ENCODE peak calls at places on chromosomes 3 and 15, in five cellular contexts. One of them, this sample, is unnamed.

GRCh38 chr3:23959147-23959900 is 14.2 kb downstream of the NR1D2 start:
- DNase-seq in neuronal stem cell: no peak
- DNase-seq in fibroblast of mammary gland: peak; percentile 94
- DNase-seq in CD4-positive, alpha-beta memory T cell: no peak
- DNase-seq in GM12865: no peak
- DNase-seq in this sample: peak; percentile 94

GRCh38 chr3:24340966-24341365 is 153.7 kb downstream of the THRB start:
- DNase-seq in neuronal stem cell: no peak
- DNase-seq in fibroblast of mammary gland: no peak
- DNase-seq in CD4-positive, alpha-beta memory T cell: no peak
- DNase-seq in GM12865: no peak
- DNase-seq in this sample: no peak

GRCh38 chr3:70028311-70028710 is 28.8 kb downstream of the SAMMSON start:
- DNase-seq in neuronal stem cell: no peak
- DNase-seq in fibroblast of mammary gland: no peak
- DNase-seq in CD4-positive, alpha-beta memory T cell: no peak
- DNase-seq in GM12865: no peak
- DNase-seq in this sample: no peak

GRCh38 chr15:23457890-23458289 is 10.8 kb upstream of the GOLGA6L2 start:
- DNase-seq in neuronal stem cell: no peak
- DNase-seq in fibroblast of mammary gland: no peak
- DNase-seq in CD4-positive, alpha-beta memory T cell: no peak
- DNase-seq in GM12865: no peak
- DNase-seq in this sample: no peak

GRCh38 chr3:67486883-67487282 is 167.5 kb downstream of the SUCLG2 start:
- DNase-seq in neuronal stem cell: no peak
- DNase-seq in fibroblast of mammary gland: no peak
- DNase-seq in CD4-positive, alpha-beta memory T cell: no peak
- DNase-seq in GM12865: no peak
- DNase-seq in this sample: no peak

GRCh38 chr3:98763814-98764691 is 913 bp downstream of the ST3GAL6 start:
- DNase-seq in neuronal stem cell: no peak
- DNase-seq in fibroblast of mammary gland: no peak
- DNase-seq in CD4-positive, alpha-beta memory T cell: no peak
- DNase-seq in GM12865: no peak
- DNase-seq in this sample: no peak

GRCh38 chr15:56174649-56175048 is 69.0 kb downstream of the RFX7 start:
- DNase-seq in neuronal stem cell: no peak
- DNase-seq in fibroblast of mammary gland: no peak
- DNase-seq in CD4-positive, alpha-beta memory T cell: no peak
- DNase-seq in GM12865: no peak
- DNase-seq in this sample: no peak

GRCh38 chr3:97863025-97863424 is 41.2 kb downstream of the CRYBG3 start:
- DNase-seq in neuronal stem cell: no peak
- DNase-seq in fibroblast of mammary gland: peak; percentile 24
- DNase-seq in CD4-positive, alpha-beta memory T cell: no peak
- DNase-seq in GM12865: no peak
- DNase-seq in this sample: peak; percentile 57

GRCh38 chr15:45169608-45170480 is 17.9 kb downstream of the SHF start:
- DNase-seq in neuronal stem cell: no peak
- DNase-seq in fibroblast of mammary gland: no peak
- DNase-seq in CD4-positive, alpha-beta memory T cell: no peak
- DNase-seq in GM12865: no peak
- DNase-seq in this sample: no peak

GRCh38 chr3:1971780-1972179 is 126.9 kb upstream of the CNTN4 start:
- DNase-seq in neuronal stem cell: no peak
- DNase-seq in fibroblast of mammary gland: peak; percentile 41
- DNase-seq in CD4-positive, alpha-beta memory T cell: no peak
- DNase-seq in GM12865: no peak
- DNase-seq in this sample: peak; percentile 48

GRCh38 chr15:99735868-99736267 is 2.6 kb upstream of the LYSMD4 start:
- DNase-seq in neuronal stem cell: no peak
- DNase-seq in fibroblast of mammary gland: no peak
- DNase-seq in CD4-positive, alpha-beta memory T cell: no peak
- DNase-seq in GM12865: no peak
- DNase-seq in this sample: no peak

GRCh38 chr3:129336093-129336706 is 57.5 kb downstream of the HMCES start:
- DNase-seq in neuronal stem cell: no peak
- DNase-seq in fibroblast of mammary gland: no peak
- DNase-seq in CD4-positive, alpha-beta memory T cell: no peak
- DNase-seq in GM12865: no peak
- DNase-seq in this sample: no peak

GRCh38 chr15:52234596-52235541 is 43.7 kb upstream of the GNB5 start:
- DNase-seq in neuronal stem cell: no peak
- DNase-seq in fibroblast of mammary gland: no peak
- DNase-seq in CD4-positive, alpha-beta memory T cell: peak; percentile 16
- DNase-seq in GM12865: peak; percentile 73
- DNase-seq in this sample: no peak

GRCh38 chr3:148604270-148605085 is 93.2 kb upstream of the AGTR1 start:
- DNase-seq in neuronal stem cell: no peak
- DNase-seq in fibroblast of mammary gland: peak; percentile 77
- DNase-seq in CD4-positive, alpha-beta memory T cell: no peak
- DNase-seq in GM12865: no peak
- DNase-seq in this sample: peak; percentile 2

GRCh38 chr3:87033205-87033604 is 42.3 kb upstream of the VGLL3 start:
- DNase-seq in neuronal stem cell: no peak
- DNase-seq in fibroblast of mammary gland: no peak
- DNase-seq in CD4-positive, alpha-beta memory T cell: no peak
- DNase-seq in GM12865: no peak
- DNase-seq in this sample: no peak

GRCh38 chr15:63440756-63441155 is 59.1 kb upstream of the CA12 start:
- DNase-seq in neuronal stem cell: no peak
- DNase-seq in fibroblast of mammary gland: no peak
- DNase-seq in CD4-positive, alpha-beta memory T cell: no peak
- DNase-seq in GM12865: no peak
- DNase-seq in this sample: no peak

GRCh38 chr3:132972333-132972732 is 65.9 kb upstream of the TMEM108 start:
- DNase-seq in neuronal stem cell: no peak
- DNase-seq in fibroblast of mammary gland: no peak
- DNase-seq in CD4-positive, alpha-beta memory T cell: no peak
- DNase-seq in GM12865: no peak
- DNase-seq in this sample: peak; percentile 25

GRCh38 chr3:107028626-107029025 is 348.6 kb upstream of the CCDC54 start:
- DNase-seq in neuronal stem cell: no peak
- DNase-seq in fibroblast of mammary gland: no peak
- DNase-seq in CD4-positive, alpha-beta memory T cell: no peak
- DNase-seq in GM12865: no peak
- DNase-seq in this sample: no peak

GRCh38 chr15:39828374-39828931 is 45.8 kb upstream of the FSIP1 start:
- DNase-seq in neuronal stem cell: no peak
- DNase-seq in fibroblast of mammary gland: peak; percentile 87
- DNase-seq in CD4-positive, alpha-beta memory T cell: no peak
- DNase-seq in GM12865: no peak
- DNase-seq in this sample: peak; percentile 72

GRCh38 chr3:194091141-194091540 is 44.8 kb upstream of the HES1 start:
- DNase-seq in neuronal stem cell: no peak
- DNase-seq in fibroblast of mammary gland: peak; percentile 79
- DNase-seq in CD4-positive, alpha-beta memory T cell: no peak
- DNase-seq in GM12865: no peak
- DNase-seq in this sample: peak; percentile 83

GRCh38 chr15:57541805-57542504 is 49.7 kb upstream of the MYZAP start:
- DNase-seq in neuronal stem cell: peak; percentile 57
- DNase-seq in fibroblast of mammary gland: peak; percentile 80
- DNase-seq in CD4-positive, alpha-beta memory T cell: no peak
- DNase-seq in GM12865: peak; percentile 60
- DNase-seq in this sample: peak; percentile 37

GRCh38 chr15:25170113-25170731 is 215.4 kb downstream of the SNRPN start:
- DNase-seq in neuronal stem cell: no peak
- DNase-seq in fibroblast of mammary gland: no peak
- DNase-seq in CD4-positive, alpha-beta memory T cell: no peak
- DNase-seq in GM12865: no peak
- DNase-seq in this sample: no peak

GRCh38 chr3:71521940-71522876 is 61.3 kb downstream of the FOXP1 start:
- DNase-seq in neuronal stem cell: no peak
- DNase-seq in fibroblast of mammary gland: no peak
- DNase-seq in CD4-positive, alpha-beta memory T cell: no peak
- DNase-seq in GM12865: no peak
- DNase-seq in this sample: no peak

GRCh38 chr3:99366663-99367429 is 271.5 kb upstream of the COL8A1 start:
- DNase-seq in neuronal stem cell: no peak
- DNase-seq in fibroblast of mammary gland: no peak
- DNase-seq in CD4-positive, alpha-beta memory T cell: no peak
- DNase-seq in GM12865: no peak
- DNase-seq in this sample: no peak

GRCh38 chr3:135992072-135992471 is 26.5 kb downstream of the PPP2R3A start:
- DNase-seq in neuronal stem cell: no peak
- DNase-seq in fibroblast of mammary gland: peak; percentile 92
- DNase-seq in CD4-positive, alpha-beta memory T cell: no peak
- DNase-seq in GM12865: no peak
- DNase-seq in this sample: peak; percentile 89

GRCh38 chr15:53880353-53880752 is 97.9 kb upstream of the UNC13C start:
- DNase-seq in neuronal stem cell: no peak
- DNase-seq in fibroblast of mammary gland: no peak
- DNase-seq in CD4-positive, alpha-beta memory T cell: no peak
- DNase-seq in GM12865: no peak
- DNase-seq in this sample: no peak

GRCh38 chr3:194103475-194103874 is 32.5 kb upstream of the HES1 start:
- DNase-seq in neuronal stem cell: no peak
- DNase-seq in fibroblast of mammary gland: no peak
- DNase-seq in CD4-positive, alpha-beta memory T cell: peak; percentile 42
- DNase-seq in GM12865: peak; percentile 54
- DNase-seq in this sample: no peak

GRCh38 chr3:71010731-71011455 is 572.6 kb downstream of the FOXP1 start:
- DNase-seq in neuronal stem cell: no peak
- DNase-seq in fibroblast of mammary gland: no peak
- DNase-seq in CD4-positive, alpha-beta memory T cell: peak; percentile 72
- DNase-seq in GM12865: peak; percentile 71
- DNase-seq in this sample: no peak

GRCh38 chr3:43709022-43709421 is 18.3 kb downstream of the ABHD5 start:
- DNase-seq in neuronal stem cell: no peak
- DNase-seq in fibroblast of mammary gland: peak; percentile 91
- DNase-seq in CD4-positive, alpha-beta memory T cell: no peak
- DNase-seq in GM12865: no peak
- DNase-seq in this sample: no peak

GRCh38 chr3:50246517-50246954 is 10.5 kb downstream of the GNAI2 start:
- DNase-seq in neuronal stem cell: no peak
- DNase-seq in fibroblast of mammary gland: peak; percentile 96
- DNase-seq in CD4-positive, alpha-beta memory T cell: peak; percentile 82
- DNase-seq in GM12865: peak; percentile 81
- DNase-seq in this sample: peak; percentile 96

GRCh38 chr3:188431553-188431952 is 277.6 kb downstream of the LPP start:
- DNase-seq in neuronal stem cell: no peak
- DNase-seq in fibroblast of mammary gland: peak; percentile 58
- DNase-seq in CD4-positive, alpha-beta memory T cell: no peak
- DNase-seq in GM12865: no peak
- DNase-seq in this sample: peak; percentile 46

GRCh38 chr3:141561426-141562034 is 74.7 kb downstream of the RASA2 start:
- DNase-seq in neuronal stem cell: peak; percentile 59
- DNase-seq in fibroblast of mammary gland: peak; percentile 82
- DNase-seq in CD4-positive, alpha-beta memory T cell: peak; percentile 73
- DNase-seq in GM12865: peak; percentile 75
- DNase-seq in this sample: peak; percentile 46

GRCh38 chr3:43015572-43016512 is 36.7 kb downstream of the GASK1A start:
- DNase-seq in neuronal stem cell: no peak
- DNase-seq in fibroblast of mammary gland: no peak
- DNase-seq in CD4-positive, alpha-beta memory T cell: no peak
- DNase-seq in GM12865: no peak
- DNase-seq in this sample: no peak

GRCh38 chr15:87287156-87287555 is 969.4 kb downstream of the NTRK3 start:
- DNase-seq in neuronal stem cell: no peak
- DNase-seq in fibroblast of mammary gland: peak; percentile 0
- DNase-seq in CD4-positive, alpha-beta memory T cell: no peak
- DNase-seq in GM12865: no peak
- DNase-seq in this sample: peak; percentile 67

This sample was measured in astrocyte.